ENCODE peak calls at places on chromosome 16, in five cellular contexts. One of them, this sample, is unnamed.

GRCh38 chr16:75086281-75086680 is 30.3 kb downstream of the LDHD start:
- DNase-seq in mucosa of descending colon: no peak
- DNase-seq in AG09319: no peak
- DNase-seq in astrocyte of the cerebellum: no peak
- DNase-seq in cardiac muscle cell: no peak
- DNase-seq in this sample: no peak

GRCh38 chr16:50213939-50214519 is 52.3 kb upstream of the ADCY7 start:
- DNase-seq in cardiac muscle cell: peak
- DNase-seq in AG09319: no peak
- DNase-seq in astrocyte of the cerebellum: peak
- DNase-seq in mucosa of descending colon: peak
- DNase-seq in this sample: no peak

GRCh38 chr16:69123894-69124293 is 8.5 kb downstream of the CHTF8 start:
- DNase-seq in AG09319: peak
- DNase-seq in cardiac muscle cell: peak
- DNase-seq in mucosa of descending colon: peak
- DNase-seq in astrocyte of the cerebellum: peak
- DNase-seq in this sample: no peak

GRCh38 chr16:53058882-53059281 is 4.1 kb downstream of the CHD9 start:
- DNase-seq in astrocyte of the cerebellum: no peak
- DNase-seq in mucosa of descending colon: no peak
- DNase-seq in AG09319: no peak
- DNase-seq in cardiac muscle cell: no peak
- DNase-seq in this sample: no peak

GRCh38 chr16:67184453-67185002 is 765 bp upstream of the MATCAP1 start:
- DNase-seq in mucosa of descending colon: no peak
- DNase-seq in AG09319: no peak
- DNase-seq in astrocyte of the cerebellum: no peak
- DNase-seq in cardiac muscle cell: peak
- DNase-seq in this sample: no peak

GRCh38 chr16:85675528-85675927 is 13.2 kb downstream of the GINS2 start:
- DNase-seq in astrocyte of the cerebellum: peak
- DNase-seq in cardiac muscle cell: no peak
- DNase-seq in AG09319: no peak
- DNase-seq in mucosa of descending colon: no peak
- DNase-seq in this sample: no peak

GRCh38 chr16:79770244-79771064 is 169.9 kb upstream of the MAF start:
- DNase-seq in mucosa of descending colon: peak
- DNase-seq in AG09319: peak
- DNase-seq in cardiac muscle cell: peak
- DNase-seq in astrocyte of the cerebellum: peak
- DNase-seq in this sample: peak

GRCh38 chr16:28534542-28535373 is 4.0 kb downstream of the NUPR1 start:
- DNase-seq in astrocyte of the cerebellum: no peak
- DNase-seq in AG09319: peak
- DNase-seq in mucosa of descending colon: no peak
- DNase-seq in cardiac muscle cell: no peak
- DNase-seq in this sample: no peak

GRCh38 chr16:49281843-49282642 is 405 bp upstream of the CBLN1 start:
- DNase-seq in cardiac muscle cell: peak
- DNase-seq in astrocyte of the cerebellum: no peak
- DNase-seq in mucosa of descending colon: peak
- DNase-seq in AG09319: no peak
- DNase-seq in this sample: no peak

GRCh38 chr16:12818331-12818730 is 14.6 kb upstream of the CPPED1 start:
- DNase-seq in cardiac muscle cell: no peak
- DNase-seq in astrocyte of the cerebellum: no peak
- DNase-seq in AG09319: no peak
- DNase-seq in mucosa of descending colon: no peak
- DNase-seq in this sample: no peak

GRCh38 chr16:12815361-12815760 is 11.7 kb upstream of the CPPED1 start:
- DNase-seq in AG09319: no peak
- DNase-seq in astrocyte of the cerebellum: no peak
- DNase-seq in cardiac muscle cell: no peak
- DNase-seq in mucosa of descending colon: no peak
- DNase-seq in this sample: no peak

DNA sequence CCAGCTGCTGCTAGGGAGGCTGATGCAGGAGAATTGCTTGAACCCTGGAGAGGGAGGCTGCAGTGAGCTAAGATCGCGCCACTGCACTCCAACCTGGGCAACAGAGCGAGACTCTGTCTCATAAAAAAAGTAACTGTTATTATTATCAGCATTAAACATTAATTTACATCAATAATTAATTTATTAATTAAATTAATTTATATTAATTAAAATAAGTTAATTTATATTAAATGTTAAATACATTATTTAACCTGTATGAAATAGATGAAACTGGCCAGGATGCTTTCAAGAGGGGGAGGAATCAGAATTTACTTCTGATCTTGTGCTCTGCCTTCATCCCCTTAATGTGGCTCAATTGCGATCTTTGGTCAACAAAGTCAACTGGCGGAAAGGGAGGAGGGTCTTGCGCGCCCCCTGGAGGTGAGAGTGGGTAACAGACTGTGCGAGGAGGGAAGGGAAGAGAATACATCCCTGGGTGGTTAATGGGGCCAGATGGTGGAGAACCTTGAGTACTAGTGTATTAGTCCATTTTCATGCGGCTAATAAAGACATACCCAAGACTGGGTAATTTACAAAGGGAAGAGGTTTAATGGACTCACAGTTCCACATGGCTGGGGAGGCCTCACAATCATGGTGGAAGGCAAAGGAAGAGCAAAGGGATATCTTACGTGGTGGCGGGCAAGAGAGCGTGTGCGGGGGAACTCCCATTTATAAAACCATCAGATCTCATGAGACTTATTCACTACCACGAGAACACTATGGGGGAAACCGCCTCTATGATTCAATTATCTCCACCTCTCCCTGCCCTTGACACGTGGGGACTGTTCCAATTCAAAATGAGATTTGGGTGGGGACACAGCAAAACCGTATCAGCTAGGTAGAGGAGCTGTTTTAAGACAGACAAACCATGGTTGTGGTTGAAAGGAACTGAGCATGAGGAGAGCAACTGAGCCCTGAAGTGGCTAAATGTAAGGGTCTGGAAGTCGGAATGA is 15.7 kb upstream of the CPPED1 start:
- DNase-seq in astrocyte of the cerebellum: peak
- DNase-seq in AG09319: peak
- DNase-seq in cardiac muscle cell: peak
- DNase-seq in mucosa of descending colon: peak
- DNase-seq in this sample: peak
- TF ChIP-seq CTCF in astrocyte of the cerebellum: peak
- TF ChIP-seq CTCF in AG09319: peak
- TF ChIP-seq CTCF in cardiac muscle cell: peak
- TF ChIP-seq CTCF in mucosa of descending colon: peak
- TF ChIP-seq CTCF in this sample: peak

GRCh38 chr16:30659507-30660423 is 1.5 kb downstream of the FBRS start:
- DNase-seq in cardiac muscle cell: no peak
- DNase-seq in astrocyte of the cerebellum: no peak
- DNase-seq in AG09319: no peak
- DNase-seq in mucosa of descending colon: peak
- DNase-seq in this sample: peak
- TF ChIP-seq CTCF in cardiac muscle cell: no peak
- TF ChIP-seq CTCF in astrocyte of the cerebellum: peak
- TF ChIP-seq CTCF in AG09319: no peak
- TF ChIP-seq CTCF in mucosa of descending colon: no peak
- TF ChIP-seq CTCF in this sample: no peak

GRCh38 chr16:87927195-87927562 is 9.2 kb downstream of the CA5A start:
- DNase-seq in mucosa of descending colon: no peak
- DNase-seq in astrocyte of the cerebellum: no peak
- DNase-seq in AG09319: no peak
- DNase-seq in cardiac muscle cell: no peak
- DNase-seq in this sample: no peak
- TF ChIP-seq CTCF in mucosa of descending colon: no peak
- TF ChIP-seq CTCF in astrocyte of the cerebellum: peak
- TF ChIP-seq CTCF in AG09319: no peak
- TF ChIP-seq CTCF in cardiac muscle cell: no peak
- TF ChIP-seq CTCF in this sample: no peak

GRCh38 chr16:62190426-62190825 is 154.2 kb upstream of the CDH8 start:
- DNase-seq in mucosa of descending colon: no peak
- DNase-seq in AG09319: no peak
- DNase-seq in astrocyte of the cerebellum: peak
- DNase-seq in cardiac muscle cell: peak
- DNase-seq in this sample: no peak

DNA sequence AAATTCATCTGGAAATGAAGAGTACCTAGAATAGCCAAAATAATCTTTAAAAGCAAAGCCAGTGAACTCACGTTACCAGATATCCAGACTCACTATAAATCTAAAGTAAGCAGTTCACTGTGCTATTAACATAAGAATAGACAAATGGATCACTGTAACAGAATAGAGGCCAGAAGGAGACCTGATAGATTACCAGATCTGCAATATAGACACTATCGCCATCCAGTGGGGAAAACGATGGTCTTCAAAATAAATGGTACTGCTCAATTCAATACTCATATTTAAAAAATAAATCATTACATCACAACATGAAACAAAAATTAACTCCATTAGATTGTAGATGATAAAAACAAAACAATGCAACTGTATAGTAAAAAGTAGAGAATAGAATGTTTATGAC is 158.6 kb upstream of the CDH8 start:
- DNase-seq in mucosa of descending colon: no peak
- DNase-seq in cardiac muscle cell: no peak
- DNase-seq in astrocyte of the cerebellum: no peak
- DNase-seq in AG09319: no peak
- DNase-seq in this sample: no peak
- TF ChIP-seq CTCF in mucosa of descending colon: no peak
- TF ChIP-seq CTCF in cardiac muscle cell: no peak
- TF ChIP-seq CTCF in astrocyte of the cerebellum: peak
- TF ChIP-seq CTCF in AG09319: no peak
- TF ChIP-seq CTCF in this sample: no peak

GRCh38 chr16:23742761-23743160 is 12.1 kb upstream of the CHP2 start:
- DNase-seq in AG09319: no peak
- DNase-seq in cardiac muscle cell: no peak
- DNase-seq in mucosa of descending colon: no peak
- DNase-seq in astrocyte of the cerebellum: no peak
- DNase-seq in this sample: no peak
- TF ChIP-seq CTCF in AG09319: no peak
- TF ChIP-seq CTCF in cardiac muscle cell: no peak
- TF ChIP-seq CTCF in mucosa of descending colon: no peak
- TF ChIP-seq CTCF in astrocyte of the cerebellum: no peak
- TF ChIP-seq CTCF in this sample: no peak

GRCh38 chr16:4892356-4893102 is 44.4 kb downstream of the PPL start:
- DNase-seq in mucosa of descending colon: no peak
- DNase-seq in astrocyte of the cerebellum: no peak
- DNase-seq in AG09319: no peak
- DNase-seq in cardiac muscle cell: no peak
- DNase-seq in this sample: no peak

GRCh38 chr16:4894276-4895150 is 42.4 kb downstream of the PPL start:
- DNase-seq in cardiac muscle cell: no peak
- DNase-seq in astrocyte of the cerebellum: no peak
- DNase-seq in AG09319: no peak
- DNase-seq in mucosa of descending colon: no peak
- DNase-seq in this sample: no peak

GRCh38 chr16:4893103-4893862 is 43.7 kb downstream of the PPL start:
- DNase-seq in AG09319: no peak
- DNase-seq in cardiac muscle cell: no peak
- DNase-seq in mucosa of descending colon: no peak
- DNase-seq in astrocyte of the cerebellum: no peak
- DNase-seq in this sample: no peak

GRCh38 chr16:4897328-4897727 is 39.6 kb downstream of the PPL start:
- DNase-seq in astrocyte of the cerebellum: no peak
- DNase-seq in cardiac muscle cell: no peak
- DNase-seq in AG09319: no peak
- DNase-seq in mucosa of descending colon: no peak
- DNase-seq in this sample: no peak

DNA sequence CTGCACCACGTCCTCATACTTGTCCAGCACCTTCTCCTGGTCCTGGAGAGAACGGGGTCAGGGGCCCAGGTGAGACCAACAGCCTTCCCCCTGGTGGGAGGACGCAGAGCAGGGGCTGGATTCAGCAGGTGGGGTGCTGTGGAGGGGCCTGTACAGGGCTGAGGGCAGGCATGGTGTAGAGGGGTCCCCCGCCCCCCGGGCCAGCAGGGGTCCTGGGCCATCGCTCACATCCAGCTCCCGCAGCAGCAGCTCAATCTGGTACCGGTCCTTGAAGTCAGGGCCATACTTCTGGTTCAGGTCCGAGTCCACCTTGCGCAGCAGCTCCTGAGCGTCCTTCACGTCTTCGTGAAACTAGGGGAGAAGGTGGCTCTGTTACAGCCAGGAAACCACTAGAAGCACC is 41.6 kb downstream of the PPL start:
- DNase-seq in AG09319: no peak
- DNase-seq in cardiac muscle cell: no peak
- DNase-seq in mucosa of descending colon: no peak
- DNase-seq in astrocyte of the cerebellum: no peak
- DNase-seq in this sample: no peak
- TF ChIP-seq CTCF in AG09319: no peak
- TF ChIP-seq CTCF in cardiac muscle cell: no peak
- TF ChIP-seq CTCF in mucosa of descending colon: no peak
- TF ChIP-seq CTCF in astrocyte of the cerebellum: no peak
- TF ChIP-seq CTCF in this sample: no peak

GRCh38 chr16:81633147-81633619 is 145.9 kb upstream of the PLCG2 start:
- DNase-seq in mucosa of descending colon: no peak
- DNase-seq in AG09319: no peak
- DNase-seq in cardiac muscle cell: no peak
- DNase-seq in astrocyte of the cerebellum: no peak
- DNase-seq in this sample: no peak
- TF ChIP-seq CTCF in mucosa of descending colon: no peak
- TF ChIP-seq CTCF in AG09319: no peak
- TF ChIP-seq CTCF in cardiac muscle cell: no peak
- TF ChIP-seq CTCF in astrocyte of the cerebellum: peak
- TF ChIP-seq CTCF in this sample: no peak